ENCODE peak calls at places on chromosomes 4 and X, in ten cellular contexts. K is CD4-positive, alpha-beta memory T cell; H is endodermal cell; F is tibial nerve; E is thoracic aorta; Q is heart left ventricle; B is K562; S is SK-N-SH; Y is cardiac muscle cell; P is naive thymus-derived CD4-positive, alpha-beta T cell. A is an unnamed sample.

GRCh38 chr4:123547167-123547817 is 150.7 kb downstream of the SPRY1 start:
- DNase-seq in K (no peak), H (peak; percentile 93), S (no peak), Y (peak; percentile 34), E (no peak), Q (no peak), F (no peak), P (no peak), B (no peak), A (no peak)

GRCh38 chr4:26522478-26522877 is 32.2 kb upstream of the CCKAR start:
- DNase-seq in F (no peak), K (no peak), B (no peak), H (no peak), S (no peak), Y (no peak), P (no peak), E (no peak), Q (no peak), A (no peak)

GRCh38 chrX:107825698-107826285 is at the start of gene MID2:
- DNase-seq in S (peak; percentile 17), Y (peak; percentile 88), E (no peak), H (peak; percentile 87), B (no peak), K (peak; percentile 60), Q (peak; percentile 55), F (peak; percentile 25), P (peak; percentile 56), A (peak; percentile 64)

GRCh38 chr4:165505991-165506779 is 127.4 kb downstream of the CPE start:
- DNase-seq in S (no peak), F (no peak), P (no peak), E (no peak), Q (no peak), B (no peak), H (no peak), Y (no peak), K (no peak), A (no peak)

GRCh38 chr4:3041192-3042142 is 32.9 kb downstream of the HTT-AS start:
- DNase-seq in Q (peak; percentile 81), K (peak; percentile 55), E (no peak), B (no peak), Y (no peak), S (peak; percentile 62), F (peak; percentile 42), H (peak; percentile 72), P (peak; percentile 40), A (peak; percentile 43)

GRCh38 chrX:110087485-110088356 is 84.8 kb downstream of the TMEM164 start:
- DNase-seq in P (no peak), E (no peak), S (no peak), Y (no peak), Q (no peak), H (no peak), K (no peak), F (no peak), B (no peak), A (no peak)

GRCh38 chr4:15031993-15032660 is 29.8 kb downstream of the CPEB2 start:
- DNase-seq in F (no peak), K (no peak), E (no peak), B (no peak), H (no peak), Q (no peak), S (no peak), P (no peak), Y (no peak), A (no peak)

GRCh38 chr4:5890063-5890727 is 2.7 kb downstream of the CRMP1 start:
- DNase-seq in B (no peak), P (no peak), Q (no peak), K (no peak), Y (peak; percentile 72), F (no peak), S (peak; percentile 89), E (no peak), H (peak; percentile 96), A (no peak)

GRCh38 chr4:122480023-122480422 is 23.5 kb upstream of the IL2 start:
- DNase-seq in P (no peak), Q (no peak), S (no peak), B (no peak), K (no peak), H (no peak), F (no peak), Y (peak; percentile 69), E (no peak), A (no peak)

GRCh38 chrX:43976216-43976615 is 3.0 kb upstream of the NDP start:
- DNase-seq in Y (no peak), K (no peak), S (no peak), E (no peak), P (no peak), F (no peak), H (no peak), B (no peak), Q (no peak), A (no peak)
- H3K36me3 ChIP-seq in Y (no peaks in the 10 kb centered on the region), K (no peaks in the 10 kb centered on the region), S (no peaks in the 10 kb centered on the region), E (no peaks in the 10 kb centered on the region), P (no peaks in the 10 kb centered on the region), F (no peaks in the 10 kb centered on the region), H (no peaks in the 10 kb centered on the region), B (no peaks in the 10 kb centered on the region), Q (no peaks in the 10 kb centered on the region), A (no peaks in the 10 kb centered on the region)

DNA sequence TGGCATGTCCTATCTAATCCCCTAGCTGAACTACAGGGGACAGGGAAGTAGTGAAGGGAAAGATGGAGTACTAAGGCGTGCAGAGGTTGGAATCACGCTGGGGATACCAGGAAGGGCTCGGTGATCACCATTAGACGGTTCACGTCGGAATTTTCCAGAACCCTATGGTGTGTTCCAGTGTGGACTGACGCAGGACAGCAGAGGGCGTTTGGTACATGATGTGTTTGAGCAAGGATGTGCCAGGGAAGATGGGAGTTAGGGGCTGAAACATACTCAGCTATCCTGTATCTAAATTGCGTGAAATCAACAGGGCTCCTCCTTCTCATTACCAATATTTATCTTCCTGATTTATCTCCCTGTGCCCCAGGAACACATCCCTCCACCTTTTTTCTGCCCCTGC is 33.7 kb downstream of the PRPS2 start:
- DNase-seq in E (no peak), H (no peak), B (no peak), Y (no peak), K (no peak), Q (no peak), P (no peak), S (no peak), F (no peak), A (no peak)
- H3K36me3 ChIP-seq in E (no peaks in the 10 kb centered on the region), H (no peaks in the 10 kb centered on the region), B (peaks cover 49% of the 10 kb centered on the region), Y (no peaks in the 10 kb centered on the region), K (peaks cover 6% of the 10 kb centered on the region), Q (peaks cover 7% of the 10 kb centered on the region), P (peaks cover 9% of the 10 kb centered on the region), S (no peaks in the 10 kb centered on the region), F (peaks cover 20% of the 10 kb centered on the region), A (peaks cover 6% of the 10 kb centered on the region)

DNA sequence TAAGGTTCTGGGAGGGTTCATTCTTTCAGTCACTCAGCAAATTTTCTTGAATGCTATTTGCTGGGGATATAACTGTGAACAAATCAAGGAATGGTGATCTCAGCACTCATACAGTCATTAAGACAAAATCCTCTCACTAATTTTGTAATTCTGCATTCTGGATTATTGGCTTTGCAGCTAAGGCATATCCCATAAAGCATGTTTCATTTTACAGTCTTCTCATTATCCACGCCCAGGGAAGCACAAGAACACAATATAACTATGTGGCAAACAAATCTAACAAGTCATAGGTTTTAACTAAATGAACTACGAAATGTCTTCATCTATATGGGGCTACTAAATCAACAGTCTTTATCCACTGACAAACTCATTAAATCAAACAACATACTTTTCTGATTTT is 139.9 kb downstream of the CAMK2D start:
- DNase-seq in K (no peak), H (no peak), Q (no peak), B (no peak), F (no peak), Y (no peak), P (no peak), S (no peak), E (no peak), A (no peak)
- H3K36me3 ChIP-seq in K (no peaks in the 10 kb centered on the region), H (peaks cover 27% of the 10 kb centered on the region), Q (no peaks in the 10 kb centered on the region), B (no peaks in the 10 kb centered on the region), F (no peaks in the 10 kb centered on the region), Y (no peaks in the 10 kb centered on the region), P (no peaks in the 10 kb centered on the region), S (peaks cover 2% of the 10 kb centered on the region), E (no peaks in the 10 kb centered on the region), A (no peaks in the 10 kb centered on the region)

GRCh38 chr4:1927675-1928074 is 56.5 kb downstream of the NSD2 start:
- DNase-seq in K (no peak), H (no peak), B (no peak), Y (no peak), S (no peak), Q (no peak), P (no peak), E (no peak), F (no peak), A (no peak)
- H3K36me3 ChIP-seq in K (peaks cover 16% of the 10 kb centered on the region), H (peaks cover 70% of the 10 kb centered on the region), B (peaks cover 75% of the 10 kb centered on the region), Y (peaks cover 31% of the 10 kb centered on the region), S (peaks cover 23% of the 10 kb centered on the region), Q (peaks cover 47% of the 10 kb centered on the region), P (peaks cover 5% of the 10 kb centered on the region), E (peaks cover 9% of the 10 kb centered on the region), F (peaks cover 56% of the 10 kb centered on the region), A (no peaks in the 10 kb centered on the region)

A was measured in CD8-positive, alpha-beta T cell.